ENCODE peak calls at places on chromosomes 1 and 21, in seven cellular contexts. U is hepatocyte, D is esophagus squamous epithelium, K is choroid plexus epithelial cell, J is cardiac fibroblast, G is OCI-LY7, L is mucosa of descending colon. A is an unnamed sample.
A peak's percentile ranks its signal among the peaks of the same experiment; 100 is the strongest.

GRCh38 chr21:40832316-40832715 is 14.6 kb downstream of the DSCAM start:
- DNase-seq in K (no peak), D (no peak), L (no peak), U (no peak), G (no peak), J (no peak), A (no peak)

GRCh38 chr1:2819831-2820730 is 18.6 kb upstream of the TTC34 start:
- DNase-seq in K (no peak), D (no peak), L (peak; percentile 12), U (no peak), J (no peak), G (no peak), A (no peak)

GRCh38 chr21:44933199-44933937 is 6.5 kb upstream of the SLX9 start:
- DNase-seq in J (no peak), L (no peak), G (no peak), D (no peak), U (no peak), K (no peak), A (no peak)

GRCh38 chr21:20943476-20944085 is 54.6 kb upstream of the NCAM2 start:
- DNase-seq in J (no peak), L (no peak), K (no peak), D (no peak), G (no peak), U (no peak), A (no peak)

GRCh38 chr1:35505911-35506798 is 51.0 kb downstream of the KIAA0319L start:
- DNase-seq in K (peak; percentile 92), D (no peak), J (peak; percentile 90), G (peak; percentile 63), L (no peak), U (no peak), A (peak; percentile 88)

GRCh38 chr21:44596068-44596725 is 3.9 kb upstream of the KRTAP10-6 start:
- DNase-seq in G (no peak), J (peak; percentile 18), U (no peak), D (no peak), L (no peak), K (no peak), A (no peak)

GRCh38 chr1:229535226-229535625 is 23.3 kb downstream of the ABCB10 start:
- DNase-seq in K (no peak), J (no peak), L (no peak), G (no peak), U (no peak), D (no peak), A (no peak)

GRCh38 chr1:206770531-206771352 is at the start of gene IL19:
- DNase-seq in K (peak; percentile 45), J (peak; percentile 38), L (no peak), D (no peak), U (no peak), G (no peak), A (peak; percentile 90)

GRCh38 chr1:184416476-184416875 is 29.6 kb downstream of the C1orf21 start:
- DNase-seq in J (no peak), K (no peak), D (no peak), G (no peak), L (no peak), U (no peak), A (no peak)

GRCh38 chr1:75529488-75529887 is 81.4 kb downstream of the SLC44A5 start:
- DNase-seq in D (no peak), K (no peak), L (no peak), G (no peak), J (peak; percentile 11), U (no peak), A (no peak)

GRCh38 chr1:183110466-183110865 is 75.6 kb upstream of the LAMC2 start:
- DNase-seq in D (no peak), G (no peak), K (no peak), U (no peak), J (no peak), L (no peak), A (no peak)

GRCh38 chr1:84083321-84083720 is 60.8 kb upstream of the PRKACB start:
- DNase-seq in G (no peak), K (no peak), J (peak; percentile 21), D (no peak), L (no peak), U (no peak), A (no peak)

GRCh38 chr1:21497466-21498061 is 11.7 kb upstream of the ALPL start:
- DNase-seq in D (no peak), J (no peak), G (no peak), U (no peak), K (no peak), L (no peak), A (no peak)

GRCh38 chr1:18907021-18907913 is 4.9 kb upstream of the ALDH4A1 start:
- DNase-seq in D (no peak), U (peak; percentile 71), K (peak; percentile 71), G (peak; percentile 72), L (peak; percentile 68), J (peak; percentile 77), A (peak; percentile 70)

DNA sequence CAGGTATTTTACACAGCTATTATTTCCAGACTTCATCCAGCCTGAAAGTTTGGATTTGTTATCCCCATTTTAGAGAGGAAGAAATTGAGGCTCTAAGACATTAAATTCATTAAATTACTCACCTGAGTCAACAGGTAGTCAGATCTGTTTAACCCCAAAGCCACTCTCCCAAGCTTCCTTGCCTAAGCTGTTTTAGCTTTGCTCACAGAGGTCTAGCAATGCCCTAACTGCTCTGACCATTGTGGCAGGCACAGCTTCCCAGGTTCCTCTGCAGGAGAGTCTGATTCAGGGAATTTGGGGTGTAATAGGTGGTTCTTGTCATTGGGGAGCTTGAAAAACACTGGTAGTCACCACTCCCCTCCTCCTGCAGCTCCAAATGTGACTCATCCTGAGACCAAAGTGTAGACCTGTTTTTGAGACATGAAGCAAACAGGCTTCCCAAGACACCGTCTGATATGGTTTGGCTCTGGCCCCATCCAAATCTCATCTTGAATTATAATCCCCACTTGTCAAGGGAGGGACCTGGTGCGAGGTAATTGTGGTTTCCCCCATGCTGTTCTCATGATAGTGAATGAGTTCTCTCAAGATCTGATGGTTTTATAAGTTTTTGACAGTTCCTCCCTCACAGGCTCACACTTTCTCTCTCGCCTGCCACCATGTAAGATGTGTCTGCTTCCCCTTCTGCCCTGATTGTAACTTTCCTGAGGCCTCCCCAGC is 142.8 kb upstream of the DNAH14 start:
- DNase-seq in U (no peak), K (no peak), G (no peak), J (peak; percentile 3), L (no peak), D (no peak), A (peak; percentile 26)
- H3K4me3 ChIP-seq in U (no peak overlapping the region), K (no peak overlapping the region), G (no peak overlapping the region), J (no peak overlapping the region), L (no peak overlapping the region), D (no peak overlapping the region), A (no peak overlapping the region)

GRCh38 chr1:222916067-222916466 is 101.2 kb downstream of the DISP1 start:
- DNase-seq in L (no peak), G (no peak), J (no peak), D (no peak), K (no peak), U (no peak), A (no peak)

GRCh38 chr1:222918746-222919477 is 104.1 kb downstream of the DISP1 start:
- DNase-seq in U (no peak), G (no peak), L (no peak), J (no peak), K (peak; percentile 32), D (no peak), A (no peak)

GRCh38 chr1:222912730-222913129 is 97.9 kb downstream of the DISP1 start:
- DNase-seq in K (peak; percentile 94), G (no peak), U (no peak), D (no peak), J (peak; percentile 77), L (no peak), A (no peak)

GRCh38 chr1:222911866-222912265 is 97.0 kb downstream of the DISP1 start:
- DNase-seq in K (peak; percentile 73), G (no peak), L (no peak), U (no peak), D (no peak), J (peak; percentile 63), A (no peak)

GRCh38 chr1:222914861-222915632 is 100.2 kb downstream of the DISP1 start:
- DNase-seq in L (no peak), J (peak; percentile 91), K (peak; percentile 86), U (no peak), D (no peak), G (no peak), A (no peak)
- H3K4me3 ChIP-seq in L (no peak overlapping the region), J (no peak overlapping the region), K (no peak overlapping the region), U (no peak overlapping the region), D (no peak overlapping the region), G (no peak overlapping the region), A (no peak overlapping the region)

GRCh38 chr1:23741609-23742008 is 1.7 kb upstream of the ELOA start:
- DNase-seq in U (no peak), G (no peak), J (no peak), D (no peak), K (no peak), L (no peak), A (no peak)

GRCh38 chr1:23743287-23744052 is at the start of gene ELOA:
- DNase-seq in K (peak; percentile 62), D (no peak), L (peak; percentile 88), J (peak; percentile 51), U (peak; percentile 88), G (peak; percentile 84), A (peak; percentile 88)

GRCh38 chr1:23745515-23745914 is 2.2 kb downstream of the ELOA start:
- DNase-seq in U (peak; percentile 40), J (peak; percentile 61), G (peak; percentile 75), L (no peak), D (no peak), K (peak; percentile 70), A (peak; percentile 69)

GRCh38 chr1:23747947-23748346 is 4.7 kb downstream of the ELOA start:
- DNase-seq in K (no peak), D (no peak), J (peak; percentile 34), G (no peak), L (no peak), U (no peak), A (no peak)

DNA sequence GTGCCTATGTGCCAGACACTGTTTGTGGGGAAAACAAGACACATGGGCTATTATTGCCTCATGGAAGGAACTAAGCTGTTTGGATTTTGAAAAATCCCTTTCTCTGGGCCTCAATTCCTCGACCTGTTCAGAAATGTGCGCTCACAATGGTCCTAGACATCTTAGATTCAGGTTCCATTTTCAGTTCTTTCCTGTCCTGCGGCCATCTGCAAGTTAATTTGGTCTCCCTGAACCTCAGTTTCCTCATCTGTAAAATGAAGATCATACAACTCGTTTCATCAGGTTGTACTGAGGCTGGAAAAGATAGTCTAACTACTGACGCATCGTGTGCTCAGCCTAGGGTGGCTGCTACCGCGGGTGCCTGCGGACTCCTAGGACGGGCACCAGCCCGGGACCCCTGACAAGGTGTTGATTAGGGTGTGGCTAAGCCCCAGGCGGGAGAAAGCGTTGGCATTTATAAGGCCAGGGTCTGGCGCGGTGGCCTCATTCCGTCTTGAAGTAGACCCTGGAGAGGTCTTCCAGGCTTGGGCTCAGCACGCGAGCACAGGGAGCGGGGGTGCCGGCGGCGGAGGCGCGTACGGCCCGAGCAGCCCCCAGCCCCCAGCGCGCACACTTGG is 493 bp upstream of the ELOA start:
- DNase-seq in J (peak; percentile 34), U (no peak), L (peak; percentile 67), K (no peak), D (no peak), G (no peak), A (no peak)
- H3K4me3 ChIP-seq in J (peak overlapping the region; percentile 67), U (peak overlapping the region; percentile 75), L (peak overlapping the region; percentile 98), K (peak overlapping the region; percentile 91), D (peak overlapping the region; percentile 93), G (peak overlapping the region; percentile 91), A (peak overlapping the region; percentile 74)

DNA sequence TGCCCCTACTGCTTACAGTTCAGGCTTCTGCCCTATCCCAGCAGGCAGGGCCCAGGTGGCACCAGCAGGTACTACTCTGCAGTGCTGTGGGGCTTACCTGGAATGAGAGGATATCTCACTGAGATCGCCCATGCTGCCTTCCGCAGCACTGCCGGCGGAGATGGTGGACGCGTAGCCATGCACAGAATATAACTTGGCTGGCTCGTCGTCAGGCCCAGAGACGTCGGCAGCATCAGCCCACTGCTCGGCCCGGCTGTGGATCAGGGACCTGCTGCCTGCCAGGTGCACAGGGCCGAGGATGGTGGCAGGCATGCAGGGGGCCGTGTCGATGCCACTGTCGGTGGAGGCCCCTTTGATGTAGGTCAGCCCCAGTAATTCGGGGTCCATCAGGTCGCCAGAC is 190.9 kb downstream of the SIPA1L2 start:
- DNase-seq in J (no peak), D (no peak), L (no peak), U (no peak), G (no peak), K (no peak), A (no peak)
- H3K4me3 ChIP-seq in J (no peak overlapping the region), D (no peak overlapping the region), L (no peak overlapping the region), U (no peak overlapping the region), G (no peak overlapping the region), K (no peak overlapping the region), A (no peak overlapping the region)